ENCODE peak calls at places on chromosomes 4 and X, in seven cellular contexts. E is NCI-H510A treated with DMSO at 0.1 percent for 48 hours; L is foreskin fibroblast; J is memory B cell; V is stimulated activated CD4-positive, alpha-beta T cell treated with anti-CD3 and anti-CD28 coated beads, Interleukin-2, amount 100 ng/mL, for 4 hours; S is GM12864; H is CD4-positive, alpha-beta memory T cell. C is an unnamed sample.

GRCh38 chrX:116290359-116290758 is 119.8 kb downstream of the AGTR2 start:
- DNase-seq in S (no peak), E (no peak), H (no peak), J (no peak), L (no peak), V (no peak), C (no peak)

GRCh38 chrX:153687121-153688039 is at the start of gene SLC6A8:
- DNase-seq in V (peak; percentile 19), E (peak; percentile 17), L (peak; percentile 80), S (no peak), H (peak; percentile 44), J (peak; percentile 39), C (peak; percentile 12)

GRCh38 chrX:122500556-122500955 is 683.5 kb upstream of the GRIA3 start:
- DNase-seq in H (no peak), V (no peak), J (no peak), E (no peak), L (no peak), S (no peak), C (no peak)

GRCh38 chr4:89538886-89539285 is 231.3 kb upstream of the GPRIN3 start:
- DNase-seq in H (no peak), J (no peak), E (no peak), L (no peak), V (no peak), S (no peak), C (no peak)

GRCh38 chr4:80155286-80155982 is 41.9 kb upstream of the PRDM8 start:
- DNase-seq in H (no peak), S (no peak), V (no peak), L (no peak), E (no peak), J (no peak), C (no peak)

GRCh38 chr4:156476359-156476758 is 495.2 kb downstream of the PDGFC start:
- DNase-seq in J (no peak), S (no peak), H (no peak), V (no peak), L (peak; percentile 93), E (no peak), C (peak; percentile 83)

GRCh38 chrX:129980043-129980442 is 2.4 kb upstream of the BCORL1 start:
- DNase-seq in S (no peak), J (peak; percentile 16), E (no peak), V (peak; percentile 26), L (peak; percentile 33), H (peak; percentile 48), C (no peak)

GRCh38 chrX:23554304-23554703 is 113.0 kb upstream of the PRDX4 start:
- DNase-seq in J (no peak), S (no peak), E (peak; percentile 19), L (peak; percentile 54), V (no peak), H (no peak), C (peak; percentile 43)

GRCh38 chr4:166073783-166074182 is 200.7 kb downstream of the TLL1 start:
- DNase-seq in H (no peak), E (no peak), V (no peak), J (no peak), S (no peak), L (no peak), C (no peak)

GRCh38 chr4:106358899-106359298 is 9.7 kb downstream of the GIMD1 start:
- DNase-seq in E (no peak), H (no peak), S (no peak), V (no peak), L (peak; percentile 60), J (no peak), C (no peak)

GRCh38 chr4:6439120-6439757 is 33.2 kb downstream of the PPP2R2C start:
- DNase-seq in J (no peak), H (no peak), L (no peak), E (no peak), V (no peak), S (no peak), C (no peak)

GRCh38 chrX:69387559-69388487 is 116.3 kb upstream of the NALF2 start:
- DNase-seq in J (peak; percentile 32), L (peak; percentile 33), H (peak; percentile 27), E (peak; percentile 36), S (no peak), V (no peak), C (peak; percentile 29)

GRCh38 chr4:1898007-1898406 is 26.8 kb downstream of the NSD2 start:
- DNase-seq in L (no peak), J (no peak), V (no peak), E (no peak), H (no peak), S (no peak), C (no peak)

GRCh38 chr4:185304944-185305690 is 90.6 kb downstream of the LRP2BP start:
- DNase-seq in J (peak; percentile 45), S (peak; percentile 71), H (peak; percentile 51), L (peak; percentile 62), V (peak; percentile 3), E (no peak), C (no peak)

GRCh38 chrX:11953615-11954014 is 184.7 kb upstream of the FRMPD4 start:
- DNase-seq in J (no peak), E (no peak), S (no peak), L (peak; percentile 79), V (no peak), H (no peak), C (peak; percentile 13)